ENCODE peak calls at places on chromosomes 7 and 10, in six cellular contexts. S is AG04449, O is stomach, F is testis, N is body of pancreas, Q is HFF-Myc. R is an unnamed sample.

GRCh38 chr7:113289140-113289740 is 170.9 kb upstream of the SMIM30 start:
- DNase-seq in S (no peak), O (no peak), N (peak; percentile 20), Q (peak; percentile 11), F (peak; percentile 22), R (no peak)

GRCh38 chr10:32199724-32200394 is 143.6 kb upstream of the KIF5B start:
- DNase-seq in O (no peak), Q (no peak), S (no peak), N (peak; percentile 64), F (no peak), R (no peak)

GRCh38 chr10:21368022-21368582 is 157.4 kb downstream of the SKIDA1 start:
- DNase-seq in Q (no peak), N (no peak), F (peak; percentile 49), S (no peak), O (no peak), R (no peak)

GRCh38 chr7:94043299-94043698 is 39.1 kb upstream of the BET1 start:
- DNase-seq in S (no peak), O (no peak), Q (no peak), N (no peak), F (no peak), R (no peak)

GRCh38 chr10:118748041-118748440 is 6.7 kb downstream of the CACUL1 start:
- DNase-seq in N (no peak), F (no peak), S (no peak), O (no peak), Q (no peak), R (no peak)

GRCh38 chr10:131708225-131708624 is 192.6 kb upstream of the PPP2R2D start:
- DNase-seq in Q (no peak), F (no peak), S (no peak), O (no peak), N (no peak), R (no peak)

GRCh38 chr7:73909051-73909941 is 48.3 kb downstream of the TMEM270 start:
- DNase-seq in O (peak; percentile 22), Q (no peak), S (no peak), N (peak; percentile 29), F (no peak), R (no peak)

GRCh38 chr10:46537309-46537708 is 19.1 kb downstream of the GPRIN2 start:
- DNase-seq in O (peak; percentile 20), Q (no peak), N (no peak), S (no peak), F (no peak), R (no peak)

GRCh38 chr7:43454936-43455518 is 127.9 kb upstream of the STK17A start:
- DNase-seq in N (no peak), S (peak; percentile 3), Q (peak; percentile 25), F (no peak), O (no peak), R (peak; percentile 10)

GRCh38 chr7:133572087-133572486 is 319.2 kb downstream of the EXOC4 start:
- DNase-seq in O (no peak), F (no peak), Q (no peak), N (no peak), S (no peak), R (no peak)

GRCh38 chr10:11242443-11243386 is 225.0 kb downstream of the CELF2 start:
- DNase-seq in O (peak; percentile 42), Q (no peak), N (no peak), F (no peak), S (no peak), R (no peak)
- H3K4me3 ChIP-seq in O (no peak overlapping the region), Q (no peak overlapping the region), N (no peak overlapping the region), F (no peak overlapping the region), S (no peak overlapping the region), R (no peak overlapping the region)

DNA sequence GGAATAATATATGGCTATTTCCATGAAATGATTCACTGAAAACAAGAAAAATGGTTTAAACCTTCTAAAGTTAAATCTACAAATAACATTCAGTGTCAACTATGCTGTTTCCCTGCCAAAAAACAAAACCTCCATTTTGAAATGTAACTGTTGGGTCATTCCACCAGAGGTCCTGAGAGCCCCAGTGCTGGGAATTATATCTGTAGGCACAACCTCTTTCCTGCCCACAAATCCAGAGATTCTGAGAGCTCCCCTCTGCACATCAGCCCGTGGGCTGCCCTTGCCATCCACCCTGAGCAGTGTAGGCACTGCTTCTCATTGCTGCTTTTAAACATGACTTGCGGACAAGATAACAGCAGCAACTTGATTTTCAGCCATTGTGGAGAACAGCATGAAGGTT is 198.6 kb downstream of the TMEM178B start:
- DNase-seq in N (no peak), Q (no peak), O (no peak), F (no peak), S (no peak), R (no peak)
- TF ChIP-seq CTCF in N (no peak), Q (no peak), O (no peak), F (no peak), S (no peak), R (no peak)

GRCh38 chr7:88354999-88355398 is 48.3 kb upstream of the STEAP4 start:
- DNase-seq in O (no peak), Q (no peak), S (no peak), N (no peak), F (no peak), R (no peak)

GRCh38 chr7:88358534-88358838 is 51.8 kb upstream of the STEAP4 start:
- DNase-seq in F (no peak), Q (no peak), S (no peak), O (no peak), N (no peak), R (no peak)

GRCh38 chr7:88358881-88359280 is 52.2 kb upstream of the STEAP4 start:
- DNase-seq in Q (no peak), N (no peak), O (no peak), F (no peak), S (no peak), R (no peak)

GRCh38 chr7:88357295-88357694 is 50.6 kb upstream of the STEAP4 start:
- DNase-seq in N (peak; percentile 45), O (peak; percentile 29), Q (no peak), S (no peak), F (peak; percentile 56), R (no peak)

DNA sequence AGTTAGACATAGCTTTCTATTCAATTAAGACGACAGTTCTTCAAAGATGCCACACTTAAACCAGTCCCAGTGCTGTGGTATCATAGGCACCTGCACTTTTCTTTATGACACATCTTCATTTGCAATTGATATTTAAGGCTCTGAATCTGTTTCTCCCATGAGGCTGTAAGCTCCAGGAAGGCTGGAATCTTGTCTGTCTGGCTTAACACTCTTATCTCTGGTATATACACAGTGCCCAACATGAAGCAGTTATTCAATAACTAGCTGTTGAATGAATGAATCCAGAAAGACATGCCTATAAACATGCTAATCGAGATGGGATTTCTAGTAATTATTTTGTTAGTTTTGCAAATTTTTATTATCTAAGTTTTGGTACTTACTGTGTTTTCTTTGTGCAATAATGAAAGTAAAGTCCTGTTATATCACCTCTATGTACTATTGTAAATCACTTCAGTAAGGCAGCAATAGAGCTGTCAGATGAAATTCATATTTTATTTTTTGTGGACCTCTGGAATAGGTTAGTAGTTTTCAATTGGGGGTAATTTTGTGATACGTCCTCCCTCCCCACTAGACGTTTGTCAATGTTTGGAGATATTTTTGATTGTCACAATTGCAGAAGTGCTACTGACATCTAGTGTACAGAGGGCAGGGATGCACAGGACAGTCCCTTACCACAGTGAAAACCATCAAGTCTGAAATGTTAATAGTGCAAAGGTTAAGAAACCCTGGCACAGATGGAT is 51.3 kb upstream of the STEAP4 start:
- DNase-seq in Q (no peak), N (no peak), S (no peak), O (no peak), F (peak; percentile 28), R (no peak)
- H3K4me3 ChIP-seq in Q (no peak overlapping the region), N (no peak overlapping the region), S (no peak overlapping the region), O (no peak overlapping the region), F (no peak overlapping the region), R (no peak overlapping the region)

DNA sequence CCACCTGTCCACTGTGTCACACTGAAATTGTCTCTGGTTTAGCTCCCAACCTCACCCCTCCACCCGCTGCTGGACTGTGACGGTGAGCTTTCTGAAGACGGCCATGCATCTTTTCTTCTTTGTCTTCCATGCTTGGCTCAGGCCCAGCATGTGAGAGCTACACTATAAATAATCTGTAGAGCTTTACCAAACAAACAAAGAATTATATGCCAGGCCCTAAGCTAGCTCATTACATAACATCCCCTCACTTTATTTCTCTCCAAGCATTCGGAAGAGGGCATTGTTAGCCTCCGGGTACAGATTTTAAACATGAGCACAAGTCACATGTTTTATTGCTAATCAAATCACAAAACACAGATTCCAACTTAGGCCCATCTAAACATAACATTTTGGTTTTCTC is 633.1 kb downstream of the TNS3 start:
- DNase-seq in Q (no peak), S (no peak), O (no peak), N (no peak), F (no peak), R (no peak)
- TF ChIP-seq CTCF in Q (no peak), S (no peak), O (no peak), N (no peak), F (no peak), R (no peak)

GRCh38 chr7:150430465-150431085 is 19.9 kb upstream of the GIMAP8 start:
- DNase-seq in F (peak; percentile 7), N (no peak), Q (no peak), O (no peak), S (no peak), R (no peak)
- H3K4me3 ChIP-seq in F (no peak overlapping the region), N (no peak overlapping the region), Q (no peak overlapping the region), O (no peak overlapping the region), S (no peak overlapping the region), R (no peak overlapping the region)

GRCh38 chr10:72241853-72242252 is 25.8 kb upstream of the ASCC1 start:
- DNase-seq in F (no peak), S (no peak), Q (no peak), O (no peak), N (no peak), R (no peak)

GRCh38 chr10:72244573-72245038 is 28.5 kb upstream of the ASCC1 start:
- DNase-seq in N (no peak), S (no peak), Q (no peak), F (no peak), O (no peak), R (no peak)

GRCh38 chr10:72242675-72243074 is 26.6 kb upstream of the ASCC1 start:
- DNase-seq in Q (no peak), F (peak; percentile 85), N (peak; percentile 72), S (no peak), O (peak; percentile 37), R (no peak)

GRCh38 chr10:72245949-72246525 is 27.7 kb upstream of the DDIT4 start:
- DNase-seq in F (no peak), Q (no peak), O (no peak), S (no peak), N (no peak), R (no peak)

DNA sequence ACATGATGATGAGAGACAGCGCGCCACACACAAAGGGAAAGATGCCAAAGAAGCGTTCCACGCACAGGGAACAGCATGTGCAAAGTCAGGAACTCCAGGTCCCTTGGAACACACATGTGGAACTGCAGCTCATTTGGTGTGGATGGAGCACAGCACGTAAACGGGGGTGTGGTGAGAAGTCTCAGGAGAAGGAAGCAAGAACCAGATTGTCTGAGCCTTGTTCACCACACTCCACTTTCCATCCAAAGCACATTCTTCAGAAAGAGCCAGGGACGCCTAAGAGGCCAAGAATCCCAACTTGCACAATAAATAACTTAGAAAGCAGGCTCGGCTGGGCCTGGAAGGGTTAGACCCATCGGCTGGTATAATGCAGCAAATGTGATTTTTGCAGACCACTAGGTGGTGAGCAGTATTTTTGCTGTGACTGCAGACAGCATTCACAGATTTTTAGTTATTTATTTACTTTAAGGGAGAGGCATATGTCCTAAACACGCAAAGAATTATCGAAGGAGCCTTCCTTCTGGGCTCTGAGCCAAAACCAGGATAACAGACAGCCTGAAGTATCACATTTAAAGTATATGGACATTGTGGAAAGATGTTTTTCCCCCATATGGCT is 27.9 kb upstream of the ASCC1 start:
- DNase-seq in S (peak; percentile 84), Q (peak; percentile 91), N (peak; percentile 57), O (peak; percentile 58), F (peak; percentile 65), R (peak; percentile 92)
- TF ChIP-seq CTCF in S (peak; percentile 48), Q (peak; percentile 35), N (peak; percentile 31), O (no peak), F (no peak), R (peak; percentile 56)

R was measured in BJ.